ENCODE peak calls at places on chromosomes 3 and 15, in six cellular contexts. U is Daoy; E is uterus; Z is GM12891; C is stimulated activated CD4-positive, alpha-beta T cell treated with anti-CD3 and anti-CD28 coated beads, TNF-alpha, amount 100 ng/mL, for 4 hours; Y is kidney. A is an unnamed sample.
A peak's percentile ranks its signal among the peaks of the same experiment; 100 is the strongest.

GRCh38 chr3:10552631-10552943 is 47.2 kb upstream of the ATP2B2 start:
- DNase-seq in U (no peak), E (no peak), Z (no peak), C (no peak), Y (no peak), A (no peak)

GRCh38 chr15:91311986-91312385 is 211.9 kb downstream of the SV2B start:
- DNase-seq in U (no peak), E (no peak), Z (no peak), C (no peak), Y (no peak), A (no peak)

GRCh38 chr3:16675805-16676204 is 70.6 kb upstream of the DAZL start:
- DNase-seq in U (no peak), E (no peak), Z (no peak), C (no peak), Y (no peak), A (no peak)

GRCh38 chr15:44633603-44634002 is 29.9 kb downstream of the SPG11 start:
- DNase-seq in U (no peak), E (no peak), Z (no peak), C (no peak), Y (no peak), A (no peak)

GRCh38 chr15:57307527-57308193 is 68.6 kb upstream of the CGNL1 start:
- DNase-seq in U (no peak), E (no peak), Z (no peak), C (no peak), Y (no peak), A (no peak)

GRCh38 chr3:129838086-129838485 is 55.4 kb downstream of the TMCC1 start:
- DNase-seq in U (no peak), E (no peak), Z (no peak), C (no peak), Y (no peak), A (no peak)

GRCh38 chr3:5618170-5618569 is 430.7 kb downstream of the EDEM1 start:
- DNase-seq in U (no peak), E (no peak), Z (no peak), C (no peak), Y (no peak), A (no peak)

GRCh38 chr3:115624029-115624645 is 827 bp downstream of the GAP43 start:
- DNase-seq in U (no peak), E (no peak), Z (no peak), C (no peak), Y (no peak), A (no peak)

GRCh38 chr3:184691397-184692131 is 20.3 kb downstream of the MAGEF1 start:
- DNase-seq in U (no peak), E (peak; percentile 52), Z (no peak), C (no peak), Y (peak; percentile 66), A (no peak)

GRCh38 chr3:187064210-187065115 is 74.8 kb downstream of the RPL39L start:
- DNase-seq in U (no peak), E (no peak), Z (no peak), C (no peak), Y (no peak), A (no peak)

GRCh38 chr3:152385761-152386160 is 117.0 kb downstream of the MBNL1 start:
- DNase-seq in U (no peak), E (no peak), Z (no peak), C (no peak), Y (no peak), A (no peak)

GRCh38 chr3:171056528-171056927 is 30.0 kb upstream of the SLC2A2 start:
- DNase-seq in U (peak; percentile 49), E (no peak), Z (no peak), C (no peak), Y (no peak), A (no peak)

GRCh38 chr3:18424213-18424861 is 802 bp downstream of the SATB1 start:
- DNase-seq in U (no peak), E (peak; percentile 18), Z (no peak), C (no peak), Y (peak; percentile 67), A (peak; percentile 7)

GRCh38 chr3:42071720-42072582 is 19.2 kb upstream of the TRAK1 start:
- DNase-seq in U (peak; percentile 58), E (peak; percentile 76), Z (no peak), C (no peak), Y (peak; percentile 79), A (no peak)

GRCh38 chr3:134883697-134884385 is 88.8 kb downstream of the EPHB1 start:
- DNase-seq in U (peak; percentile 62), E (no peak), Z (no peak), C (no peak), Y (no peak), A (no peak)

GRCh38 chr3:134898315-134898714 is 103.3 kb downstream of the EPHB1 start:
- DNase-seq in U (no peak), E (no peak), Z (no peak), C (no peak), Y (no peak), A (no peak)

GRCh38 chr3:107938128-107938527 is 152.7 kb downstream of the CD47 start:
- DNase-seq in U (peak; percentile 39), E (no peak), Z (no peak), C (no peak), Y (no peak), A (no peak)

GRCh38 chr3:53342353-53342752 is 5.0 kb downstream of the DCP1A start:
- DNase-seq in U (no peak), E (no peak), Z (no peak), C (no peak), Y (no peak), A (no peak)

GRCh38 chr3:66763294-66763693 is 234.8 kb upstream of the KBTBD8 start:
- DNase-seq in U (no peak), E (peak; percentile 22), Z (no peak), C (no peak), Y (no peak), A (no peak)

GRCh38 chr3:31610700-31611275 is 78.1 kb downstream of the STT3B start:
- DNase-seq in U (peak; percentile 3), E (no peak), Z (no peak), C (no peak), Y (no peak), A (no peak)

GRCh38 chr3:155608237-155608636 is 136.6 kb downstream of the PLCH1 start:
- DNase-seq in U (no peak), E (no peak), Z (no peak), C (no peak), Y (no peak), A (no peak)

GRCh38 chr3:158419820-158420653 is 151.0 kb upstream of the MLF1 start:
- DNase-seq in U (no peak), E (no peak), Z (no peak), C (no peak), Y (no peak), A (no peak)

GRCh38 chr15:96123028-96123400 is 207.5 kb upstream of the NR2F2 start:
- DNase-seq in U (no peak), E (no peak), Z (no peak), C (no peak), Y (no peak), A (no peak)

GRCh38 chr3:170555329-170555728 is 30.5 kb downstream of the SLC7A14 start:
- DNase-seq in U (no peak), E (no peak), Z (no peak), C (no peak), Y (no peak), A (no peak)

GRCh38 chr3:127822166-127822835 is at the start of gene MGLL:
- DNase-seq in U (peak; percentile 67), E (peak; percentile 30), Z (no peak), C (no peak), Y (peak; percentile 78), A (no peak)

A was measured in effector CD4-positive, alpha-beta T cell.